ENCODE peak calls at places on chromosomes 1 and 21, in seven cellular contexts. M is NCI-H2171; W is HTR-8/SVneo; X is stimulated activated CD8-positive, alpha-beta memory T cell treated with anti-CD3 and anti-CD28 coated beads, Interleukin-15, amount 100 ng/mL, for 24 hours; L is stimulated activated CD4-positive, alpha-beta T cell treated with anti-CD3 and anti-CD28 coated beads, TNF-alpha, amount 100 ng/mL, for 4 hours; R is NCI-H774; S is activated CD4-positive, CD25-positive, alpha-beta regulatory T cell treated with anti-CD3 and anti-CD28 coated beads, Interleukin-2, amount 50 U/mL, for 16 hours. D is an unnamed sample.

GRCh38 chr1:197486948-197487347 is 218.9 kb downstream of the CRB1 start:
- DNase-seq in R (peak; percentile 28), M (no peak), L (no peak), W (no peak), X (no peak), S (no peak), D (no peak)

GRCh38 chr21:14712121-14712520 is 166.0 kb upstream of the SAMSN1 start:
- DNase-seq in S (no peak), R (no peak), M (no peak), W (no peak), X (no peak), L (no peak), D (no peak)

GRCh38 chr21:38611262-38611661 is 113.0 kb upstream of the ERG start:
- DNase-seq in W (no peak), L (no peak), R (no peak), X (no peak), S (no peak), M (no peak), D (no peak)

GRCh38 chr1:118978914-118979701 is 9.0 kb downstream of the TBX15 start:
- DNase-seq in S (no peak), L (no peak), R (no peak), X (no peak), W (no peak), M (no peak), D (no peak)

GRCh38 chr1:61741682-61742619 is at the start of gene PATJ:
- DNase-seq in W (peak; percentile 61), R (peak; percentile 89), L (peak; percentile 49), S (peak; percentile 28), M (peak; percentile 81), X (no peak), D (peak; percentile 77)

GRCh38 chr1:14479865-14480264 is 118.6 kb upstream of the KAZN start:
- DNase-seq in W (no peak), X (no peak), M (no peak), R (no peak), S (no peak), L (no peak), D (no peak)

GRCh38 chr1:51733793-51734522 is 117.1 kb downstream of the OSBPL9 start:
- DNase-seq in L (no peak), R (peak; percentile 45), X (no peak), S (no peak), W (no peak), M (no peak), D (no peak)

GRCh38 chr1:87473203-87473661 is 144.6 kb downstream of the LMO4 start:
- DNase-seq in S (no peak), M (no peak), W (no peak), R (no peak), L (no peak), X (no peak), D (no peak)

GRCh38 chr1:61533546-61533945 is 191.4 kb downstream of the TM2D1 start:
- DNase-seq in M (no peak), L (no peak), W (no peak), S (no peak), R (no peak), X (no peak), D (no peak)

GRCh38 chr1:32868085-32868484 is 2.6 kb downstream of the FNDC5 start:
- DNase-seq in M (no peak), S (no peak), R (no peak), W (no peak), L (no peak), X (no peak), D (no peak)

GRCh38 chr1:69433073-69433472 is 134.6 kb upstream of the LRRC7 start:
- DNase-seq in R (no peak), L (no peak), X (no peak), S (no peak), W (no peak), M (no peak), D (no peak)

GRCh38 chr21:31110430-31110829 is 72.2 kb upstream of the KRTAP19-8 start:
- DNase-seq in S (no peak), W (no peak), M (no peak), R (no peak), L (no peak), X (no peak), D (no peak)

GRCh38 chr1:13812456-13813397 is 112.7 kb downstream of the PRDM2 start:
- DNase-seq in X (no peak), R (no peak), W (no peak), M (no peak), S (no peak), L (no peak), D (no peak)

GRCh38 chr1:167593860-167594259 is 36.2 kb upstream of the RCSD1 start:
- DNase-seq in L (no peak), X (no peak), S (no peak), W (no peak), M (no peak), R (no peak), D (no peak)

GRCh38 chr21:38544681-38545080 is 46.4 kb upstream of the ERG start:
- DNase-seq in L (no peak), M (no peak), W (no peak), X (no peak), S (no peak), R (no peak), D (no peak)

GRCh38 chr1:109167114-109167513 is 46.6 kb upstream of the SARS1 start:
- DNase-seq in M (no peak), S (no peak), R (no peak), L (no peak), W (no peak), X (no peak), D (no peak)

GRCh38 chr21:44313451-44313850 is 13.6 kb downstream of the PFKL start:
- DNase-seq in R (no peak), L (no peak), W (no peak), X (no peak), S (no peak), M (no peak), D (no peak)

GRCh38 chr1:225653463-225654276 is 747 bp upstream of the ENAH start:
- DNase-seq in S (no peak), L (peak; percentile 4), X (no peak), M (peak; percentile 64), W (peak; percentile 34), R (peak; percentile 70), D (peak; percentile 58)

GRCh38 chr1:53769780-53770179 is 30.8 kb upstream of the GLIS1 start:
- DNase-seq in S (no peak), X (no peak), M (no peak), L (no peak), W (no peak), R (no peak), D (no peak)

GRCh38 chr1:225565845-225566244 is 87.1 kb downstream of the ENAH start:
- DNase-seq in X (no peak), W (no peak), M (no peak), S (no peak), L (no peak), R (no peak), D (no peak)

GRCh38 chr21:43312011-43312410 is 114.9 kb downstream of the SIK1 start:
- DNase-seq in X (no peak), M (no peak), S (no peak), R (no peak), L (no peak), W (no peak), D (no peak)

GRCh38 chr21:31329431-31330143 is 14.5 kb downstream of the TIAM1 start:
- DNase-seq in R (no peak), S (no peak), W (no peak), M (no peak), X (no peak), L (no peak), D (no peak)

GRCh38 chr21:39182016-39182415 is 1.2 kb downstream of the PSMG1 start:
- DNase-seq in L (no peak), S (no peak), M (no peak), X (no peak), R (no peak), W (no peak), D (no peak)

GRCh38 chr1:50930965-50931737 is 28.9 kb downstream of the FAF1 start:
- DNase-seq in S (no peak), W (no peak), L (peak; percentile 5), X (no peak), M (no peak), R (no peak), D (no peak)

GRCh38 chr1:201778279-201779023 is 50.5 kb upstream of the IPO9 start:
- DNase-seq in S (no peak), X (no peak), R (no peak), L (no peak), W (no peak), M (no peak), D (no peak)

GRCh38 chr1:53896673-53897229 is 2.8 kb downstream of the DIO1 start:
- DNase-seq in L (no peak), W (no peak), M (no peak), R (no peak), X (no peak), S (no peak), D (no peak)

GRCh38 chr1:12339861-12340557 is 110.2 kb downstream of the VPS13D start:
- DNase-seq in W (no peak), X (no peak), M (peak; percentile 59), R (no peak), S (no peak), L (no peak), D (peak; percentile 31)

GRCh38 chr1:234921266-234922062 is 207.2 kb downstream of the TOMM20 start:
- DNase-seq in X (no peak), S (no peak), M (no peak), L (no peak), W (no peak), R (no peak), D (no peak)

D was measured in NCI-H1436.